ENCODE peak calls at places on chromosomes 12 and 14, in five cellular contexts. One of them, this sample, is unnamed.

GRCh38 chr14:55386037-55386798 is 25.4 kb downstream of the ATG14 start:
- DNase-seq in transverse colon: peak
- DNase-seq in tibial nerve: no peak
- DNase-seq in colonic mucosa: no peak
- DNase-seq in upper lobe of left lung: no peak
- DNase-seq in this sample: no peak

GRCh38 chr12:27965966-27966365 is 6.6 kb downstream of the PTHLH start:
- DNase-seq in transverse colon: no peak
- DNase-seq in colonic mucosa: no peak
- DNase-seq in upper lobe of left lung: no peak
- DNase-seq in tibial nerve: no peak
- DNase-seq in this sample: no peak

GRCh38 chr12:133026996-133027395 is 10.3 kb upstream of the ZNF84 start:
- DNase-seq in upper lobe of left lung: no peak
- DNase-seq in transverse colon: no peak
- DNase-seq in colonic mucosa: no peak
- DNase-seq in tibial nerve: no peak
- DNase-seq in this sample: no peak

GRCh38 chr12:68290126-68290525 is 36.7 kb upstream of the IL22 start:
- DNase-seq in transverse colon: no peak
- DNase-seq in colonic mucosa: no peak
- DNase-seq in tibial nerve: no peak
- DNase-seq in upper lobe of left lung: no peak
- DNase-seq in this sample: no peak

GRCh38 chr12:94805749-94806148 is 155.4 kb upstream of the TMCC3 start:
- DNase-seq in transverse colon: no peak
- DNase-seq in colonic mucosa: no peak
- DNase-seq in upper lobe of left lung: no peak
- DNase-seq in tibial nerve: no peak
- DNase-seq in this sample: no peak

GRCh38 chr14:56794557-56795283 is 15.6 kb downstream of the OTX2 start:
- DNase-seq in tibial nerve: no peak
- DNase-seq in transverse colon: no peak
- DNase-seq in colonic mucosa: no peak
- DNase-seq in upper lobe of left lung: no peak
- DNase-seq in this sample: no peak

GRCh38 chr12:188910-189621 is 24.9 kb downstream of the SLC6A12 start:
- DNase-seq in transverse colon: peak
- DNase-seq in colonic mucosa: no peak
- DNase-seq in tibial nerve: no peak
- DNase-seq in upper lobe of left lung: peak
- DNase-seq in this sample: no peak

GRCh38 chr12:42213954-42214426 is 24.1 kb downstream of the YAF2 start:
- DNase-seq in colonic mucosa: no peak
- DNase-seq in transverse colon: peak
- DNase-seq in upper lobe of left lung: peak
- DNase-seq in tibial nerve: no peak
- DNase-seq in this sample: peak

GRCh38 chr14:76919811-76920571 is 93.8 kb downstream of the LRRC74A start:
- DNase-seq in colonic mucosa: peak
- DNase-seq in transverse colon: peak
- DNase-seq in tibial nerve: no peak
- DNase-seq in upper lobe of left lung: no peak
- DNase-seq in this sample: peak

GRCh38 chr12:57619434-57620244 is 8.4 kb downstream of the ARHGEF25 start:
- DNase-seq in transverse colon: no peak
- DNase-seq in upper lobe of left lung: peak
- DNase-seq in colonic mucosa: no peak
- DNase-seq in tibial nerve: no peak
- DNase-seq in this sample: no peak

GRCh38 chr12:96590970-96591369 is 101.6 kb downstream of the CFAP54 start:
- DNase-seq in upper lobe of left lung: no peak
- DNase-seq in tibial nerve: no peak
- DNase-seq in colonic mucosa: no peak
- DNase-seq in transverse colon: no peak
- DNase-seq in this sample: no peak

GRCh38 chr14:35051796-35052195 is 5.7 kb downstream of the FAM177A1 start:
- DNase-seq in upper lobe of left lung: no peak
- DNase-seq in tibial nerve: no peak
- DNase-seq in transverse colon: no peak
- DNase-seq in colonic mucosa: no peak
- DNase-seq in this sample: no peak

GRCh38 chr14:95519699-95520098 is 3.2 kb upstream of the SYNE3 start:
- DNase-seq in tibial nerve: peak
- DNase-seq in colonic mucosa: peak
- DNase-seq in transverse colon: peak
- DNase-seq in upper lobe of left lung: peak
- DNase-seq in this sample: peak

GRCh38 chr12:54680374-54680773 is 32.2 kb upstream of the DCD start:
- DNase-seq in transverse colon: peak
- DNase-seq in tibial nerve: no peak
- DNase-seq in colonic mucosa: peak
- DNase-seq in upper lobe of left lung: no peak
- DNase-seq in this sample: no peak

GRCh38 chr12:15996254-15996653 is 85.1 kb downstream of the DERA start:
- DNase-seq in transverse colon: peak
- DNase-seq in tibial nerve: no peak
- DNase-seq in colonic mucosa: no peak
- DNase-seq in upper lobe of left lung: peak
- DNase-seq in this sample: no peak

GRCh38 chr12:50082644-50083043 is 2.5 kb upstream of the SMARCD1 start:
- DNase-seq in colonic mucosa: peak
- DNase-seq in upper lobe of left lung: no peak
- DNase-seq in transverse colon: peak
- DNase-seq in tibial nerve: no peak
- DNase-seq in this sample: no peak

GRCh38 chr14:101119830-101120571 is 216.5 kb upstream of the RTL1 start:
- DNase-seq in tibial nerve: no peak
- DNase-seq in colonic mucosa: peak
- DNase-seq in transverse colon: no peak
- DNase-seq in upper lobe of left lung: peak
- DNase-seq in this sample: peak

GRCh38 chr14:76086636-76087035 is 65.1 kb upstream of the GPATCH2L start:
- DNase-seq in transverse colon: no peak
- DNase-seq in tibial nerve: no peak
- DNase-seq in colonic mucosa: no peak
- DNase-seq in upper lobe of left lung: no peak
- DNase-seq in this sample: no peak

GRCh38 chr14:65101631-65102440 is 481 bp downstream of the MAX start:
- DNase-seq in transverse colon: peak
- DNase-seq in colonic mucosa: peak
- DNase-seq in upper lobe of left lung: peak
- DNase-seq in tibial nerve: no peak
- DNase-seq in this sample: peak

GRCh38 chr12:1851126-1851791 is 30.9 kb downstream of the LRTM2 start:
- DNase-seq in tibial nerve: no peak
- DNase-seq in transverse colon: no peak
- DNase-seq in colonic mucosa: no peak
- DNase-seq in upper lobe of left lung: no peak
- DNase-seq in this sample: no peak

GRCh38 chr12:76264617-76265016 is 83.6 kb downstream of the BBS10 start:
- DNase-seq in colonic mucosa: no peak
- DNase-seq in tibial nerve: no peak
- DNase-seq in upper lobe of left lung: no peak
- DNase-seq in transverse colon: no peak
- DNase-seq in this sample: no peak

GRCh38 chr12:104490221-104490620 is 33.5 kb downstream of the CHST11 start:
- DNase-seq in transverse colon: no peak
- DNase-seq in upper lobe of left lung: no peak
- DNase-seq in tibial nerve: no peak
- DNase-seq in colonic mucosa: no peak
- DNase-seq in this sample: no peak

GRCh38 chr12:24226745-24227350 is 277.4 kb upstream of the SOX5 start:
- DNase-seq in transverse colon: no peak
- DNase-seq in tibial nerve: no peak
- DNase-seq in colonic mucosa: no peak
- DNase-seq in upper lobe of left lung: peak
- DNase-seq in this sample: peak

GRCh38 chr14:35678403-35679028 is 130.6 kb downstream of the RALGAPA1 start:
- DNase-seq in upper lobe of left lung: no peak
- DNase-seq in transverse colon: no peak
- DNase-seq in tibial nerve: no peak
- DNase-seq in colonic mucosa: no peak
- DNase-seq in this sample: no peak

DNA sequence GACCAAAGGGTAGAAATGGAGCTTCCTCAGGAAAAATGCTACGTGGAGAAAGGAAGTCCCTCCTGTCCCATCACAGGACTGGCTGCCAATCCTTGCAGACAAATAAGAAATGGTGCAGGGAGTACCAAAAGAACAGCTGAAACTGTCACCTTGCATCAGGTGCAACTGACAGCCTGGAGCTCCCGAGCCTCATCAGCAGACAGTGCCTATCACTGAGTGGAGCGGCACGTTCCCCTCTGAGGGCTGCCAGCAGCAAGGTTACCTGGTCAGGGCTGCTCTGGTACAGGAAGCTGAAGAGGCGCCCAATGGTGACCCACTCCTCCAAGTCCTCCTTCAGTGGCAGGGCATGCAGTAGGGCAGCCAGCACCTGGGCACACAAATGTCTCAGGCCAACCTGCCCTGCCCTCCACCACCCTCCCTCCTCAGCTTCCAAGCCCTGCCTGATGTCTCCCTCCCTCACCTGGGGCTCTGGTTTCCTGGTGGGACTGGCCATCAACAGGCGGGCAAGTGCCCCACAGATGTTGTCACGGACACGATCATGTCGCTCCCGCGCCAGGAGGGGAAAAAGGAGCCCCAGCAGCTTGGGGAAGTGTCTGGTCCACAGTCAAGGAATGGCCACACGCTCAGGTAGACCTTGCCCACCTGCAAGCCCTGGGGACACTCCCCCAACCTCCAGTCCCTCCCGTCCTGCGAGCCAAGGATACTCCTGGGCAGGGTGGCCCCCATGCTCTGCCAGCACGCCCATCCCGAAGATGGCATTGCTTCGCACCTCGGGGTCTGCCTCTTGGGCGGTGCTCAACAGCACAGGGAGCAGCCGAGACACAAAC is 7.2 kb downstream of the IPO4 start:
- DNase-seq in upper lobe of left lung: no peak
- DNase-seq in colonic mucosa: no peak
- DNase-seq in transverse colon: no peak
- DNase-seq in tibial nerve: no peak
- DNase-seq in this sample: no peak
- H3K4me3 ChIP-seq in upper lobe of left lung: no peak
- H3K4me3 ChIP-seq in colonic mucosa: no peak
- H3K4me3 ChIP-seq in transverse colon: no peak
- H3K4me3 ChIP-seq in tibial nerve: no peak
- H3K4me3 ChIP-seq in this sample: no peak

DNA sequence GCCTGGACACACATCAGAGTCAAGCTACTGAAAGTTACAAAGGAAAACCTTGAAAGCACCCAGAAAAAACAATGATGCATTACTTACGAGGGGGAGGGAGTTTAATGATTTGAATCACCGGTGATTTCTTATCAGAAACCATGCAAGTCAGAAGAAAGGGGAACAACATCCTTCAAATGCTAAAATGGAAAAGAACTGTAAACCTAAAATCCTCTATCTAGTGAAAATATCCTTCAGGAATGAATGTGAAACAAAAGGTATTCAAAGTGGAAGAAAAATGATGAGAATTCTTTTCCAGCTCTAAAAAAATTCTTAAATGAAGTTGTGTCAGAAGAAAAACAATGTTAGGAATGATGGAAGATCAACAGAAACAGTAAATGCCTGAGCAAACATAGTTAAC is 16.8 kb downstream of the SCAF11 start:
- DNase-seq in upper lobe of left lung: no peak
- DNase-seq in transverse colon: no peak
- DNase-seq in tibial nerve: no peak
- DNase-seq in colonic mucosa: no peak
- DNase-seq in this sample: no peak
- H3K4me3 ChIP-seq in upper lobe of left lung: no peak
- H3K4me3 ChIP-seq in transverse colon: no peak
- H3K4me3 ChIP-seq in tibial nerve: no peak
- H3K4me3 ChIP-seq in colonic mucosa: no peak
- H3K4me3 ChIP-seq in this sample: no peak

DNA sequence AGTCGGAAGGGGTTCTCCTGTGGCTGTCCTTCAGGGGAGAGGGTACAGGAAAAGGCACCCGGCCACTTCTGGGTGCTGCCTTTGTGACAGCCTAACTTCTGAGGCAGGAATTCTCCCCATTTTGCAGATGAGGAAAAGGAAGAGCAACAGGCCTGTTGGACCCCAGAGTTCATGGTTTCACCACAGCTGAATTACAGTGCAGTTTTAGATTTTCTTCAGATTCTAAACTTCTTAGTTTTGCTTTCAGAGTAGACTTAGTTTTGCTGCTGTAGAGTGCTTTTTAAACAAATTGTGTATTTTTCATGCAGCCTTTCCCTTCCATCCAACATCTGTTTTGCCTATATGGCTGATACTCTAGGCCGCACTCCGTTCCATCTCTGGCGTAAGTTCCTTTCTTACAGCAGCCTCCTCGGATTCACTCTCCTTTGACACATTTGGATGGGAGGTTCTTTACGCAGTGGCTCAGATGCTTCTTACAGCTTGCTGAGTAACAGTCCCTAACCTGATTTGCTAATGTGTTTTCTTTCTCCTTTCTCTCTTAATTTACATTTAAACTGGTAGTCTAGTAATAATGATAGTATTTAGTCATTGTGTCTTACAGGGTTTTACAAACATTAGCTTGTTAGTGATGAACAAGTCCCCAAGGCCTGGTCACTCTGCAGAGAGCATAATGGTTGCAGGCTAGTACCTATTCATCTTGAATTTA is 7.8 kb downstream of the TRAF3 start:
- DNase-seq in colonic mucosa: no peak
- DNase-seq in upper lobe of left lung: no peak
- DNase-seq in tibial nerve: no peak
- DNase-seq in transverse colon: no peak
- DNase-seq in this sample: no peak
- H3K4me3 ChIP-seq in colonic mucosa: no peak
- H3K4me3 ChIP-seq in upper lobe of left lung: no peak
- H3K4me3 ChIP-seq in tibial nerve: no peak
- H3K4me3 ChIP-seq in transverse colon: no peak
- H3K4me3 ChIP-seq in this sample: no peak

DNA sequence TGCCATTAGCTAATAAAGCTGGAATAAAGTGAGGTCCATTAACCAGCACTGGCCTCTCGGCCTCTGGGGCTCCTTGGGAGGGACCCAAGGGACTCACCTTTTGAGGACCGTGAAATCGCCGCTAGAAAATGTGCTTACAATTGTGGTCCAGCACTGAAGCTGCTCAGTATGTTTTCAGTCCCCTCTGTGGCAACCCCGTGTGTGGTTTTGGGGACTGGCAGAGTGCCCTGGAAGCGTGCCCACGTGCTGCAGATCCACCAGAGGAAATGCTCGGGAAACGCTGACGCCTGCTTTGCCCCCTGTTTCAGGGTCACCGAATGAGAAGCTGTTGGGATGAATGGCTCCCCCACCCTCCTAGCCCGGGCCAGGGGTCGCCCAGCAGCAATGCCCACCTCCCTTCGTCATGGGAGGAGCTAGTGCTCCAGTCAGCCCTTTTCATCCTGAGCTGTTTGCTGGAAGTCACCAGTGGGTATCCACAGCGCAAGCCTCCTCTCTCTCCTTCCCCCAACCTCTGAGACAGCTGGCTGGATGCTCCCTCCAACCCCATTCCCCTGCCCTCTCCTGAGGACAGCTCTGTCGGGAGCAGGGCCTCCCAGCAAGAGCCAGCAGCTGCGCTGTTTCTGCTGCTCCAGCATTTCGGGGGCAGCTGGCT is 33.1 kb upstream of the PPP1R13B start:
- DNase-seq in transverse colon: peak
- DNase-seq in colonic mucosa: peak
- DNase-seq in tibial nerve: peak
- DNase-seq in upper lobe of left lung: peak
- DNase-seq in this sample: peak
- H3K4me3 ChIP-seq in transverse colon: peak
- H3K4me3 ChIP-seq in colonic mucosa: peak
- H3K4me3 ChIP-seq in tibial nerve: peak
- H3K4me3 ChIP-seq in upper lobe of left lung: no peak
- H3K4me3 ChIP-seq in this sample: peak

GRCh38 chr12:130932061-130932650 is 21.6 kb upstream of the ADGRD1 start:
- DNase-seq in transverse colon: no peak
- DNase-seq in colonic mucosa: no peak
- DNase-seq in tibial nerve: no peak
- DNase-seq in upper lobe of left lung: no peak
- DNase-seq in this sample: no peak
- H3K4me3 ChIP-seq in transverse colon: no peak
- H3K4me3 ChIP-seq in colonic mucosa: no peak
- H3K4me3 ChIP-seq in tibial nerve: no peak
- H3K4me3 ChIP-seq in upper lobe of left lung: no peak
- H3K4me3 ChIP-seq in this sample: no peak